ENCODE peak calls at places on chromosomes 3 and 15, in four cellular contexts. B is H1, W is HepG2, R is HCT116. G is an unnamed sample. For H3K4me1, the result is how much of the 10 kb centered on the place peaks cover.

GRCh38 chr15:26772588-26773484 is at the start of gene GABRB3:
- DNase-seq in W (no peak), B (no peak), R (no peak), G (no peak)

GRCh38 chr3:143122608-143123352 is 3.2 kb downstream of the CHST2 start:
- DNase-seq in B (no peak), W (no peak), R (no peak), G (no peak)

GRCh38 chr3:67461667-67462142 is 192.7 kb downstream of the SUCLG2 start:
- DNase-seq in R (no peak), W (no peak), B (no peak), G (no peak)

GRCh38 chr3:61146010-61146569 is 105.2 kb downstream of the FHIT start:
- DNase-seq in W (no peak), R (no peak), B (no peak), G (no peak)

GRCh38 chr15:63586790-63587189 is 10.4 kb upstream of the FBXL22 start:
- DNase-seq in R (no peak), W (no peak), B (no peak), G (no peak)

GRCh38 chr3:150349314-150350097 is 58.6 kb upstream of the TSC22D2 start:
- DNase-seq in B (no peak), R (no peak), W (no peak), G (no peak)

GRCh38 chr3:23648326-23648964 is 157.3 kb upstream of the UBE2E1 start:
- DNase-seq in B (no peak), R (no peak), W (no peak), G (no peak)

GRCh38 chr3:143330316-143330868 is 210.8 kb downstream of the CHST2 start:
- DNase-seq in B (no peak), W (no peak), R (no peak), G (no peak)

GRCh38 chr3:45041666-45042065 is 15.6 kb downstream of the CLEC3B start:
- DNase-seq in B (no peak), W (no peak), R (no peak), G (no peak)

DNA sequence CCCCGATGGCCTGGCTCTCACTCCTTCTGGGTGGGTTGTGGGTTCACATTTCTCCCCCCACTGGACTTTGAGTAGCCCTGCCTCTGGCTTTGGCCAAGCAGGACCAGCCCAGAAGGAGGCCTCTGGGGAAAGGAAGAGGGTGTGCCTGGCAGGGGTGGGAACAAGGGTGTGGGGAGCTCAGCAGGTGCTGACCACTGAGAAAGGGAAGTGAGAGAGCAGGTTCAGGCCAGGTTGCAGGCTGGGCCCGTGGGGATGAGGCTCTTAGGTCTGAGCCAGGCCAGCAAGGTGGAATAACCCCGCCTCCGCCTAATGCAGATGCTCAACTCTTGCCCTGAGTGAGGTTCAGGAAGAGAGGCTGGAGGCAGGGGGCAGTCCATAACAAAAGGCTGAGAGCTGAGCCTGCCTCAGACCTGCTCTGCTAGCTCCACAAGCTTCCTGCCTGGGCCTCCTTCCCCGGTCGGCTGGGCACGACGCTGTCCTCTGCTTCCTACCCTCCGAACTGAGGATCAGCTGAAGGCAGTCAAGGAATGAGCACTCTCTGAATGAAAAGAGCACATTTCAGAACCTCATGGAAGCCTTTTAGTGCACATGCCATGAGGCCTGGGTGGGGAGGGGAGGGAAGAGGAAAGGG is 82.7 kb downstream of the TLE3 start:
- DNase-seq in R (no peak), W (no peak), B (peak), G (peak)
- TF ChIP-seq YY1 in R (no peak), W (no peak), B (no peak), G (no peak)

DNA sequence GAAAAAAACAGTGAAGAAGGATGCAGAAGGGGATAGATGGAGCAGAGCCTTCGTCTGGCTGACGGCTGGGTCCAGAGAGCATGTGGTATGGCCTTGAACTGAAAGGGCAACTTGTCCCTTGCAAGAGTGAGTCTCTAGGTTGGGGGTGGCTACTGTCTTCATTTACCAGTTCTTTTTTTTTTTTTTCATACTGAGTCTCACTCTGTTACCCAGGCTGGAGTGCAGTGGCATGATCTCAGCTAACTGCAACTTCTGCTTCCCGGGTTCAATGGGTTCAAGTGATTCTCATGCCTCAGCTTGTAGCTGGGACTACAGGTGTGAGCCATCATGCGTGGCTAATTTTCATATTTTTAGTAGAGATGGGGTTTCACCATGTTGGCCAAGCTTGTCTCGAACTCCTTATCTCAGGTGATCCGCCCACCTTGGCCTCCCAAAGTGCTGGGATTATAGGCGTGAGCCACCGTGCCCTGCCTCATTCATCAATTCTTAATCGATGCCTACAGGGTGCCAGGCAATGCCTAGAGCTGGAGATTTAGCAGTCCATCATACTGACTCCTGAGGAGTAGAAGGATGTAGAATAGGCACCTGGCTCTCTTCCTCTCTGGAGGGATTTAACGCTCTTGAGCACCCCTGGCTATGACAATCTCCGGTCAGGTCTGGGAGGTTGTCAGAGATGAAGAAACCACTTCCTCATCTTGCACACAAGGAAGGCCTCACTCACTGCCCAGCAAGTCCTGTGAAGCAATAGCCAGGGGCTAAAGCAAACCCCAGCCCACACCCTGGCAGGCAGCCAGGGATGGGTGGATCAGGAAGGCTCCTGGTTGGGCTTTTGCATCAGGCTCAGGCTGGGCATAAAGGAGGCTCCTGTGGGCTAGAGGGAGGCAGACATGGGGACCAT is at the start of gene CAMP:
- DNase-seq in W (peak), R (no peak), B (no peak), G (no peak)
- TF ChIP-seq ZNF274 in W (no peak), R (no peak), B (no peak), G (no peak)

GRCh38 chr3:146163584-146163983 is 2.6 kb upstream of the PLOD2 start:
- DNase-seq in B (no peak), W (no peak), R (no peak), G (no peak)

GRCh38 chr3:146164071-146164470 is 3.1 kb upstream of the PLOD2 start:
- DNase-seq in B (no peak), W (no peak), R (no peak), G (no peak)

GRCh38 chr3:146164951-146165350 is 4.0 kb upstream of the PLOD2 start:
- DNase-seq in R (no peak), W (no peak), B (no peak), G (no peak)

GRCh38 chr3:146165370-146165769 is 4.4 kb upstream of the PLOD2 start:
- DNase-seq in W (no peak), B (no peak), R (no peak), G (no peak)

DNA sequence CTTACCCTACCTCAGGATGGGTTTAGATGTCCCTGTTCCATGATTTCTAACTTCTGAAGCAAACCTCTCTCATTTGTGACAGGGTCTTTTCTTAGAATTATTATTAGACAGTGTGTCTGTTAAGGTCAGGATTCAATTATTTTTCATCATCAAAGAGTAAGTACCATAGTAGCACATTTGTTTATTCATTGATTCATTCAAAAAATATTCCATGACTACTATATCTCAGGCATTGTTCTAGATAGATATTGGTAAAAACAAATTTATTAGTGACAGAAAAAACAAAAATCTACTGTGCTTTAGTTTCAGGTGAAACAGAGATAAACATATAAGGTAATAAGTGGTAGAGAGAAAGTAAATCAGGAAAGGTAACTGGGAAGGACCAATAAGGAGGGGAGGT is 3.5 kb upstream of the PLOD2 start:
- DNase-seq in R (no peak), B (no peak), W (no peak), G (no peak)
- H3K4me1 ChIP-seq in R (under half), B (under half), W (half or more), G (under half)

DNA sequence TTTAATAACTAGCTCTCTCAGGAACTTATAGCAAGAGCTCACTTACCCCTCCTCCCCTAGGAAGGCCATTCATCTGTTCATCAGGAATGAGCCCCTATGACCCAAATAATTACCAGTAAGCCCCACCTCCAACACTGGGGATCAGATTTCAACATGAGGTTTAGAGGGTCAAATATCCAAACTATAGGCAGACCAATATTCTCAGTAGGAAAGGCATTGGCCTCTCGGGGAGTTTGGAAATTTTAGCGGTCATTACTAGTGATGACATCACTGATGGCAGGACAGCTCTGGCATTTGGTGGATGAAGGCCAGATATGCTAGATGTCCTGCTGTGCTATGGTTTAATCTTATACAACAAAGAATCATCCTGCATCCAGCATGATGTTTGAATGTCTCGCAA is 15.2 kb upstream of the CD47 start:
- DNase-seq in B (no peak), R (no peak), W (no peak), G (no peak)
- TF ChIP-seq YY1 in B (no peak), R (no peak), W (no peak), G (no peak)

GRCh38 chr3:43105224-43105596 is 669 bp downstream of the POMGNT2 start:
- DNase-seq in B (no peak), R (no peak), W (no peak), G (no peak)
- TF ChIP-seq ZNF274 in B (no peak), R (no peak), W (no peak), G (no peak)

GRCh38 chr3:46925585-46925934 is 48.0 kb downstream of the PTH1R start:
- DNase-seq in R (no peak), B (no peak), W (no peak), G (no peak)

GRCh38 chr3:46923559-46924350 is 46.2 kb downstream of the PTH1R start:
- DNase-seq in W (peak), B (no peak), R (no peak), G (no peak)

GRCh38 chr3:46926447-46926846 is 48.9 kb downstream of the PTH1R start:
- DNase-seq in R (no peak), W (no peak), B (no peak), G (no peak)

GRCh38 chr3:46926039-46926438 is 48.5 kb downstream of the PTH1R start:
- DNase-seq in W (no peak), R (no peak), B (no peak), G (no peak)

DNA sequence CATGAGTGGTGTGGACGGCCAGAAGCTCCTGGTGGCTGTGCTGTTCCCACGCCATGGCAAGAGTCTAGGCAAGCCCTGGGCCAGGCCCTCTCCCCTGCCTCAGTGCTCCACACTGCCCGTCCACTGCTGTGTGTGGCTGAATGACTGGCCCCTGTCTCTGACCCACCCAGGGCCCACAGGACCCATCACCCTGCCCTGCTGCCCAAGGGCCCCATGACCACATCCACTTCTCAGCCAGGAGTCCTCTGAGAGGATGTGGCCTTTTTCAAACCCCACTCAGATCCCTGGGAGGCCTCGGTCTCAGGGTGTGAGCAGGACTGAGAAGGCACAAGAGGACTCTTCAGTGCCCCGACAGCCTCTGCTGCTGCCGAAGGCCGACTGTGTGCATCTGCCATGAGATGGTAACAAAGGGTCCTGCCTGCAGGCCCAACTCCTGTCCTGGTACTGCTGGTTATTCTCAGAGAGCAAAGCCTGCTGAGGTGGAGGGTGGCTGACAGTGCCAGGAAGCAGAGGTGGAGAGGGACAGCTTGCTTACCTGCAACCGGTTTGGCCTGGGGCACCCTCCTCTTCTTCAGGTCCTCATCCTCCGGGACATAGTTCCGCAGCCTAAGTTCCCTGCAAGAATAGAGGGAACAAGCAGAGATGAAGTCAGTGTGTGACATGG is 47.5 kb downstream of the PTH1R start:
- DNase-seq in B (no peak), R (no peak), W (no peak), G (no peak)
- H3K4me1 ChIP-seq in B (under half), R (under half), W (under half), G (under half)

GRCh38 chr15:90181781-90182180 is 19.3 kb upstream of the SEMA4B start:
- DNase-seq in W (no peak), R (no peak), B (no peak), G (no peak)

GRCh38 chr15:90184119-90184785 is 16.9 kb upstream of the SEMA4B start:
- DNase-seq in R (peak), W (peak), B (no peak), G (no peak)

GRCh38 chr15:90188914-90189748 is 12.0 kb upstream of the SEMA4B start:
- DNase-seq in W (no peak), B (no peak), R (no peak), G (no peak)

GRCh38 chr15:90187257-90187868 is 13.8 kb upstream of the SEMA4B start:
- DNase-seq in R (no peak), W (no peak), B (no peak), G (no peak)

DNA sequence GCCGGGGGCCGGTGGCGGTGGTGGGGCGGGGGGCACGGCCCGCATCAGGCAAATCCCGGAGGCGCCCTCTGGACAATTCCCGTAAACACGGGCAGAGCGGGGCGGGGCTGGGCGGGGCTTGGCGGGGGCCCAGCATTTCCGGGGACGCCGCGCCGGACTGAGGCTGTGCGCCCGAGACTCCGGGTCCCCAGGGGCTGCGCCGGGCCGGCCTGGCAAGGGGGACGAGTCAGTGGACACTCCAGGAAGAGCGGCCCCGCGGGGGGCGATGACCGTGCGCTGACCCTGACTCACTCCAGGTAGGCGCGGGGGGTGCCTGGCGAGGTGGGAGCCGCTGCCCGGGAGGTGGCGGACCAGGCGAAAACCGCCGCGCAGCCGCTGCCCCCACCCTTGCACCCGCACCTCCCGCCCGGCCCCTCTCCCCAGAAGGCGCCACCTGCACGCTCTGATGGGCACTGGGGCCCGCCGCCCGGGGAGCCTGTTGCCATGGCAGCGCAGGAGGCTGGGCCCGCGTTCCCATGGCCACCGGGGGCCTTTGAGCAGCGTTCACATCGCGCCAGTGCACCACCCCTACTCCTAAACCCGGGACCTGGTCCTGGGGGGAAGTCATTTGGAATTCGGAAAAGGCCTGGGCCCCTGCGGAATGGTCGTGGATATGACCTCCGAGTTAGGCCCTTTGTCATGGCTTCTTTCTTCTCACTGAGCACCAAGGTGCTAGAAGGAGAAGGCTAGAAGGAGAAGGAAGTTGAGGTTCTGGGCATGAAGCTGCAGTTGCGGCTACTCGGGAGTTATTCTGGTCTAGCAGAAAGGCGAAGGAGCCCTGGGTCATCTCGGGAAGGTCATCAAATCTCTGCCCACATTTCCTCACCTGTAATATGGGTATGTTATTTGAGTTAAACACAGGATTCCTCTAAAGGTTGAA is 16.1 kb upstream of the SEMA4B start:
- DNase-seq in W (peak), B (no peak), R (no peak), G (no peak)
- TF ChIP-seq YY1 in W (no peak), B (peak), R (no peak), G (no peak)

DNA sequence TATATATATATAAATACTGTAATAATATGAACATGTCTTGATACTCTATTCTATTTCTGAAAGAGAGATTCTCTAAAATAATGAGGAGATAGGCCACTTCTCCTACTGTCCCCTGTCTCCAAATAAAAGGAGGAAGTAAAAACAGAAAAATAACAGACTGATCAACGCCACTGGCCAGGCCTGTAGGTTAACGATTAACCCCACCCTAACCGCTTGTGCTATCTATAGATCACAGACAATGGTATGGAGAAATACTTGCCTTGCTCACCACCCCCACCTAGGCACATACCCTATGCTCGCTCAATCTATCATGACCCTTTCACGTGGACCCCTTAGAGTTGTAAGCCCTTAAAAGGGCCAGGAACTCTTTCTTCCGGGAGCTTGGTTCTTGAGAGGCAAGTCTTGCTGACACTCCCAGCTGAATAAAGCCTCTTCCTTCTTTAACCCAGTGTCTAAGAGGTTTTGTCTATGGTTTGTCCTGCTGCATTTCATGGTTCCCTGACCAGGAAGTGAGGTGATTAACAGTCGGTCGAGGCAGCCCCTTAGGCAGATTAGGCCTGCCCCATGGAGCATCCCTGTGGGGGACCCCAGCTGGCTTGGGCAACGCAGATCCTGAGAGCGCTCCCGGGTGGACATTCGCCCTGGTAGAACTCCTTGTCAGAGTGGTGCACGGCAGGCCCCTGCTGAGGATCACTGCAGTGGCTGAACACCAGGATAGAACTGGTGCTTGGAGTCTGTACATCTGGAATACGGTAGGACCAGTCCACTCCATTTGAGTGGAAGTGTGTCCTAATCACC is 521.8 kb upstream of the CNTN3 start:
- DNase-seq in B (no peak), W (peak), R (no peak), G (no peak)
- TF ChIP-seq ZNF274 in B (no peak), W (no peak), R (no peak), G (no peak)

GRCh38 chr15:70471517-70471916 is 291.8 kb downstream of the UACA start:
- DNase-seq in B (no peak), R (no peak), W (no peak), G (no peak)
- H3K4me1 ChIP-seq in B (under half), R (under half), W (under half), G (under half)

G was measured in NT2/D1.